ENCODE peak calls at places on chromosomes 5 and 9, in eight cellular contexts. One of them, this sample, is unnamed.

GRCh38 chr5:172284275-172284971 is 859 bp upstream of the UBTD2 start:
- DNase-seq in amniotic stem cell: no peak
- DNase-seq in activated naive CD4-positive, alpha-beta T cell: no peak
- DNase-seq in activated CD4-positive, alpha-beta T cell treated with anti-CD3 and anti-CD28 coated beads, Interleukin-2, amount 50 U/mL, for 48 hours: no peak
- DNase-seq in C1 segment of cervical spinal cord: no peak
- DNase-seq in mucosa of gallbladder: peak; percentile 20
- DNase-seq in activated T-cell treated with anti-CD3 and anti-CD28 coated beads for 48 hours: peak; percentile 8
- DNase-seq in ELR: peak; percentile 23
- DNase-seq in this sample: no peak

GRCh38 chr5:122262107-122262506 is 49.9 kb upstream of the SNCAIP start:
- DNase-seq in amniotic stem cell: no peak
- DNase-seq in activated naive CD4-positive, alpha-beta T cell: no peak
- DNase-seq in activated CD4-positive, alpha-beta T cell treated with anti-CD3 and anti-CD28 coated beads, Interleukin-2, amount 50 U/mL, for 48 hours: no peak
- DNase-seq in C1 segment of cervical spinal cord: no peak
- DNase-seq in mucosa of gallbladder: no peak
- DNase-seq in activated T-cell treated with anti-CD3 and anti-CD28 coated beads for 48 hours: no peak
- DNase-seq in ELR: peak; percentile 60
- DNase-seq in this sample: no peak

GRCh38 chr9:134681061-134681661 is 39.6 kb downstream of the COL5A1 start:
- DNase-seq in amniotic stem cell: no peak
- DNase-seq in activated naive CD4-positive, alpha-beta T cell: no peak
- DNase-seq in activated CD4-positive, alpha-beta T cell treated with anti-CD3 and anti-CD28 coated beads, Interleukin-2, amount 50 U/mL, for 48 hours: no peak
- DNase-seq in C1 segment of cervical spinal cord: no peak
- DNase-seq in mucosa of gallbladder: no peak
- DNase-seq in activated T-cell treated with anti-CD3 and anti-CD28 coated beads for 48 hours: no peak
- DNase-seq in ELR: peak; percentile 41
- DNase-seq in this sample: no peak

GRCh38 chr5:159785639-159786038 is 130.6 kb upstream of the ADRA1B start:
- DNase-seq in amniotic stem cell: no peak
- DNase-seq in activated naive CD4-positive, alpha-beta T cell: no peak
- DNase-seq in activated CD4-positive, alpha-beta T cell treated with anti-CD3 and anti-CD28 coated beads, Interleukin-2, amount 50 U/mL, for 48 hours: no peak
- DNase-seq in C1 segment of cervical spinal cord: no peak
- DNase-seq in mucosa of gallbladder: no peak
- DNase-seq in activated T-cell treated with anti-CD3 and anti-CD28 coated beads for 48 hours: no peak
- DNase-seq in ELR: no peak
- DNase-seq in this sample: no peak

GRCh38 chr9:126151031-126151670 is 175.5 kb upstream of the MVB12B start:
- DNase-seq in amniotic stem cell: no peak
- DNase-seq in activated naive CD4-positive, alpha-beta T cell: no peak
- DNase-seq in activated CD4-positive, alpha-beta T cell treated with anti-CD3 and anti-CD28 coated beads, Interleukin-2, amount 50 U/mL, for 48 hours: no peak
- DNase-seq in C1 segment of cervical spinal cord: no peak
- DNase-seq in mucosa of gallbladder: no peak
- DNase-seq in activated T-cell treated with anti-CD3 and anti-CD28 coated beads for 48 hours: no peak
- DNase-seq in ELR: no peak
- DNase-seq in this sample: peak; percentile 29

GRCh38 chr5:17802256-17802655 is 168.0 kb downstream of the TAF11L14 start:
- DNase-seq in amniotic stem cell: no peak
- DNase-seq in activated naive CD4-positive, alpha-beta T cell: no peak
- DNase-seq in activated CD4-positive, alpha-beta T cell treated with anti-CD3 and anti-CD28 coated beads, Interleukin-2, amount 50 U/mL, for 48 hours: no peak
- DNase-seq in C1 segment of cervical spinal cord: no peak
- DNase-seq in mucosa of gallbladder: no peak
- DNase-seq in activated T-cell treated with anti-CD3 and anti-CD28 coated beads for 48 hours: no peak
- DNase-seq in ELR: no peak
- DNase-seq in this sample: no peak

GRCh38 chr5:81948349-81948748 is 23.5 kb upstream of the ATG10 start:
- DNase-seq in amniotic stem cell: no peak
- DNase-seq in activated naive CD4-positive, alpha-beta T cell: no peak
- DNase-seq in activated CD4-positive, alpha-beta T cell treated with anti-CD3 and anti-CD28 coated beads, Interleukin-2, amount 50 U/mL, for 48 hours: no peak
- DNase-seq in C1 segment of cervical spinal cord: no peak
- DNase-seq in mucosa of gallbladder: no peak
- DNase-seq in activated T-cell treated with anti-CD3 and anti-CD28 coated beads for 48 hours: no peak
- DNase-seq in ELR: no peak
- DNase-seq in this sample: no peak

GRCh38 chr5:43174586-43174985 is 17.4 kb upstream of the NIM1K start:
- DNase-seq in amniotic stem cell: no peak
- DNase-seq in activated naive CD4-positive, alpha-beta T cell: no peak
- DNase-seq in activated CD4-positive, alpha-beta T cell treated with anti-CD3 and anti-CD28 coated beads, Interleukin-2, amount 50 U/mL, for 48 hours: no peak
- DNase-seq in C1 segment of cervical spinal cord: no peak
- DNase-seq in mucosa of gallbladder: no peak
- DNase-seq in activated T-cell treated with anti-CD3 and anti-CD28 coated beads for 48 hours: no peak
- DNase-seq in ELR: no peak
- DNase-seq in this sample: no peak

GRCh38 chr5:55081541-55081940 is 20.9 kb upstream of the GZMA start:
- DNase-seq in amniotic stem cell: no peak
- DNase-seq in activated naive CD4-positive, alpha-beta T cell: no peak
- DNase-seq in activated CD4-positive, alpha-beta T cell treated with anti-CD3 and anti-CD28 coated beads, Interleukin-2, amount 50 U/mL, for 48 hours: no peak
- DNase-seq in C1 segment of cervical spinal cord: no peak
- DNase-seq in mucosa of gallbladder: no peak
- DNase-seq in activated T-cell treated with anti-CD3 and anti-CD28 coated beads for 48 hours: no peak
- DNase-seq in ELR: no peak
- DNase-seq in this sample: no peak

GRCh38 chr9:120712539-120713031 is 1.7 kb downstream of the MEGF9 start:
- DNase-seq in amniotic stem cell: no peak
- DNase-seq in activated naive CD4-positive, alpha-beta T cell: no peak
- DNase-seq in activated CD4-positive, alpha-beta T cell treated with anti-CD3 and anti-CD28 coated beads, Interleukin-2, amount 50 U/mL, for 48 hours: no peak
- DNase-seq in C1 segment of cervical spinal cord: no peak
- DNase-seq in mucosa of gallbladder: no peak
- DNase-seq in activated T-cell treated with anti-CD3 and anti-CD28 coated beads for 48 hours: no peak
- DNase-seq in ELR: no peak
- DNase-seq in this sample: no peak

GRCh38 chr5:109045710-109046109 is 298.0 kb downstream of the FER start:
- DNase-seq in amniotic stem cell: no peak
- DNase-seq in activated naive CD4-positive, alpha-beta T cell: no peak
- DNase-seq in activated CD4-positive, alpha-beta T cell treated with anti-CD3 and anti-CD28 coated beads, Interleukin-2, amount 50 U/mL, for 48 hours: no peak
- DNase-seq in C1 segment of cervical spinal cord: no peak
- DNase-seq in mucosa of gallbladder: no peak
- DNase-seq in activated T-cell treated with anti-CD3 and anti-CD28 coated beads for 48 hours: no peak
- DNase-seq in ELR: no peak
- DNase-seq in this sample: no peak

GRCh38 chr9:132560604-132561304 is 21.7 kb upstream of the BARHL1 start:
- DNase-seq in amniotic stem cell: no peak
- DNase-seq in activated naive CD4-positive, alpha-beta T cell: no peak
- DNase-seq in activated CD4-positive, alpha-beta T cell treated with anti-CD3 and anti-CD28 coated beads, Interleukin-2, amount 50 U/mL, for 48 hours: no peak
- DNase-seq in C1 segment of cervical spinal cord: no peak
- DNase-seq in mucosa of gallbladder: no peak
- DNase-seq in activated T-cell treated with anti-CD3 and anti-CD28 coated beads for 48 hours: no peak
- DNase-seq in ELR: no peak
- DNase-seq in this sample: no peak

GRCh38 chr9:133421615-133422542 is at the start of gene ADAMTS13:
- DNase-seq in amniotic stem cell: no peak
- DNase-seq in activated naive CD4-positive, alpha-beta T cell: no peak
- DNase-seq in activated CD4-positive, alpha-beta T cell treated with anti-CD3 and anti-CD28 coated beads, Interleukin-2, amount 50 U/mL, for 48 hours: peak; percentile 56
- DNase-seq in C1 segment of cervical spinal cord: no peak
- DNase-seq in mucosa of gallbladder: no peak
- DNase-seq in activated T-cell treated with anti-CD3 and anti-CD28 coated beads for 48 hours: peak; percentile 39
- DNase-seq in ELR: peak; percentile 52
- DNase-seq in this sample: no peak

GRCh38 chr5:126414874-126415502 is 8.2 kb upstream of the GRAMD2B start:
- DNase-seq in amniotic stem cell: no peak
- DNase-seq in activated naive CD4-positive, alpha-beta T cell: no peak
- DNase-seq in activated CD4-positive, alpha-beta T cell treated with anti-CD3 and anti-CD28 coated beads, Interleukin-2, amount 50 U/mL, for 48 hours: no peak
- DNase-seq in C1 segment of cervical spinal cord: no peak
- DNase-seq in mucosa of gallbladder: peak; percentile 50
- DNase-seq in activated T-cell treated with anti-CD3 and anti-CD28 coated beads for 48 hours: no peak
- DNase-seq in ELR: peak; percentile 5
- DNase-seq in this sample: peak; percentile 66

GRCh38 chr5:144187699-144188294 is 17.1 kb downstream of the KCTD16 start:
- DNase-seq in amniotic stem cell: peak; percentile 84
- DNase-seq in activated naive CD4-positive, alpha-beta T cell: peak; percentile 11
- DNase-seq in activated CD4-positive, alpha-beta T cell treated with anti-CD3 and anti-CD28 coated beads, Interleukin-2, amount 50 U/mL, for 48 hours: peak; percentile 53
- DNase-seq in C1 segment of cervical spinal cord: no peak
- DNase-seq in mucosa of gallbladder: peak; percentile 63
- DNase-seq in activated T-cell treated with anti-CD3 and anti-CD28 coated beads for 48 hours: peak; percentile 34
- DNase-seq in ELR: peak; percentile 97
- DNase-seq in this sample: peak; percentile 79

GRCh38 chr5:142323480-142324376 is 1.1 kb downstream of the SPRY4 start:
- DNase-seq in amniotic stem cell: no peak
- DNase-seq in activated naive CD4-positive, alpha-beta T cell: no peak
- DNase-seq in activated CD4-positive, alpha-beta T cell treated with anti-CD3 and anti-CD28 coated beads, Interleukin-2, amount 50 U/mL, for 48 hours: no peak
- DNase-seq in C1 segment of cervical spinal cord: no peak
- DNase-seq in mucosa of gallbladder: no peak
- DNase-seq in activated T-cell treated with anti-CD3 and anti-CD28 coated beads for 48 hours: no peak
- DNase-seq in ELR: no peak
- DNase-seq in this sample: no peak

GRCh38 chr5:77355074-77355473 is 137.0 kb downstream of the WDR41 start:
- DNase-seq in amniotic stem cell: no peak
- DNase-seq in activated naive CD4-positive, alpha-beta T cell: no peak
- DNase-seq in activated CD4-positive, alpha-beta T cell treated with anti-CD3 and anti-CD28 coated beads, Interleukin-2, amount 50 U/mL, for 48 hours: no peak
- DNase-seq in C1 segment of cervical spinal cord: no peak
- DNase-seq in mucosa of gallbladder: no peak
- DNase-seq in activated T-cell treated with anti-CD3 and anti-CD28 coated beads for 48 hours: no peak
- DNase-seq in ELR: no peak
- DNase-seq in this sample: no peak

GRCh38 chr5:33065146-33065545 is 354.0 kb downstream of the NPR3 start:
- DNase-seq in amniotic stem cell: no peak
- DNase-seq in activated naive CD4-positive, alpha-beta T cell: no peak
- DNase-seq in activated CD4-positive, alpha-beta T cell treated with anti-CD3 and anti-CD28 coated beads, Interleukin-2, amount 50 U/mL, for 48 hours: no peak
- DNase-seq in C1 segment of cervical spinal cord: no peak
- DNase-seq in mucosa of gallbladder: no peak
- DNase-seq in activated T-cell treated with anti-CD3 and anti-CD28 coated beads for 48 hours: no peak
- DNase-seq in ELR: no peak
- DNase-seq in this sample: no peak

GRCh38 chr5:6475626-6476312 is 27.1 kb downstream of the UBE2QL1 start:
- DNase-seq in amniotic stem cell: no peak
- DNase-seq in activated naive CD4-positive, alpha-beta T cell: no peak
- DNase-seq in activated CD4-positive, alpha-beta T cell treated with anti-CD3 and anti-CD28 coated beads, Interleukin-2, amount 50 U/mL, for 48 hours: no peak
- DNase-seq in C1 segment of cervical spinal cord: no peak
- DNase-seq in mucosa of gallbladder: no peak
- DNase-seq in activated T-cell treated with anti-CD3 and anti-CD28 coated beads for 48 hours: no peak
- DNase-seq in ELR: no peak
- DNase-seq in this sample: no peak

GRCh38 chr9:113772121-113772885 is 103.8 kb upstream of the ZNF618 start:
- DNase-seq in amniotic stem cell: peak; percentile 44
- DNase-seq in activated naive CD4-positive, alpha-beta T cell: no peak
- DNase-seq in activated CD4-positive, alpha-beta T cell treated with anti-CD3 and anti-CD28 coated beads, Interleukin-2, amount 50 U/mL, for 48 hours: no peak
- DNase-seq in C1 segment of cervical spinal cord: no peak
- DNase-seq in mucosa of gallbladder: peak; percentile 10
- DNase-seq in activated T-cell treated with anti-CD3 and anti-CD28 coated beads for 48 hours: no peak
- DNase-seq in ELR: peak; percentile 13
- DNase-seq in this sample: no peak

GRCh38 chr5:120749737-120750136 is 285.6 kb downstream of the PRR16 start:
- DNase-seq in amniotic stem cell: no peak
- DNase-seq in activated naive CD4-positive, alpha-beta T cell: no peak
- DNase-seq in activated CD4-positive, alpha-beta T cell treated with anti-CD3 and anti-CD28 coated beads, Interleukin-2, amount 50 U/mL, for 48 hours: no peak
- DNase-seq in C1 segment of cervical spinal cord: no peak
- DNase-seq in mucosa of gallbladder: no peak
- DNase-seq in activated T-cell treated with anti-CD3 and anti-CD28 coated beads for 48 hours: no peak
- DNase-seq in ELR: no peak
- DNase-seq in this sample: no peak

GRCh38 chr5:32172908-32173393 is 1.2 kb downstream of the GOLPH3 start:
- DNase-seq in amniotic stem cell: no peak
- DNase-seq in activated naive CD4-positive, alpha-beta T cell: no peak
- DNase-seq in activated CD4-positive, alpha-beta T cell treated with anti-CD3 and anti-CD28 coated beads, Interleukin-2, amount 50 U/mL, for 48 hours: no peak
- DNase-seq in C1 segment of cervical spinal cord: no peak
- DNase-seq in mucosa of gallbladder: no peak
- DNase-seq in activated T-cell treated with anti-CD3 and anti-CD28 coated beads for 48 hours: no peak
- DNase-seq in ELR: peak; percentile 33
- DNase-seq in this sample: no peak

GRCh38 chr5:127042593-127042992 is 12.2 kb upstream of the MARCHF3 start:
- DNase-seq in amniotic stem cell: no peak
- DNase-seq in activated naive CD4-positive, alpha-beta T cell: no peak
- DNase-seq in activated CD4-positive, alpha-beta T cell treated with anti-CD3 and anti-CD28 coated beads, Interleukin-2, amount 50 U/mL, for 48 hours: no peak
- DNase-seq in C1 segment of cervical spinal cord: no peak
- DNase-seq in mucosa of gallbladder: no peak
- DNase-seq in activated T-cell treated with anti-CD3 and anti-CD28 coated beads for 48 hours: no peak
- DNase-seq in ELR: peak; percentile 51
- DNase-seq in this sample: no peak

GRCh38 chr5:142438573-142438972 is 113.8 kb upstream of the SPRY4 start:
- DNase-seq in amniotic stem cell: no peak
- DNase-seq in activated naive CD4-positive, alpha-beta T cell: no peak
- DNase-seq in activated CD4-positive, alpha-beta T cell treated with anti-CD3 and anti-CD28 coated beads, Interleukin-2, amount 50 U/mL, for 48 hours: no peak
- DNase-seq in C1 segment of cervical spinal cord: no peak
- DNase-seq in mucosa of gallbladder: no peak
- DNase-seq in activated T-cell treated with anti-CD3 and anti-CD28 coated beads for 48 hours: no peak
- DNase-seq in ELR: no peak
- DNase-seq in this sample: no peak

GRCh38 chr5:78345485-78345884 is 14.9 kb upstream of the SCAMP1 start:
- DNase-seq in amniotic stem cell: no peak
- DNase-seq in activated naive CD4-positive, alpha-beta T cell: no peak
- DNase-seq in activated CD4-positive, alpha-beta T cell treated with anti-CD3 and anti-CD28 coated beads, Interleukin-2, amount 50 U/mL, for 48 hours: no peak
- DNase-seq in C1 segment of cervical spinal cord: no peak
- DNase-seq in mucosa of gallbladder: no peak
- DNase-seq in activated T-cell treated with anti-CD3 and anti-CD28 coated beads for 48 hours: no peak
- DNase-seq in ELR: peak; percentile 6
- DNase-seq in this sample: no peak

GRCh38 chr5:38845555-38846378 is at the start of gene OSMR:
- DNase-seq in amniotic stem cell: peak; percentile 95
- DNase-seq in activated naive CD4-positive, alpha-beta T cell: no peak
- DNase-seq in activated CD4-positive, alpha-beta T cell treated with anti-CD3 and anti-CD28 coated beads, Interleukin-2, amount 50 U/mL, for 48 hours: peak; percentile 30
- DNase-seq in C1 segment of cervical spinal cord: peak; percentile 89
- DNase-seq in mucosa of gallbladder: peak; percentile 86
- DNase-seq in activated T-cell treated with anti-CD3 and anti-CD28 coated beads for 48 hours: peak; percentile 33
- DNase-seq in ELR: peak; percentile 99
- DNase-seq in this sample: peak; percentile 94

GRCh38 chr5:34498582-34498981 is 157.5 kb upstream of the RAI14 start:
- DNase-seq in amniotic stem cell: no peak
- DNase-seq in activated naive CD4-positive, alpha-beta T cell: no peak
- DNase-seq in activated CD4-positive, alpha-beta T cell treated with anti-CD3 and anti-CD28 coated beads, Interleukin-2, amount 50 U/mL, for 48 hours: no peak
- DNase-seq in C1 segment of cervical spinal cord: no peak
- DNase-seq in mucosa of gallbladder: no peak
- DNase-seq in activated T-cell treated with anti-CD3 and anti-CD28 coated beads for 48 hours: no peak
- DNase-seq in ELR: no peak
- DNase-seq in this sample: no peak

GRCh38 chr5:162248107-162248713 is 180.6 kb downstream of the GABRG2 start:
- DNase-seq in amniotic stem cell: no peak
- DNase-seq in activated naive CD4-positive, alpha-beta T cell: no peak
- DNase-seq in activated CD4-positive, alpha-beta T cell treated with anti-CD3 and anti-CD28 coated beads, Interleukin-2, amount 50 U/mL, for 48 hours: no peak
- DNase-seq in C1 segment of cervical spinal cord: no peak
- DNase-seq in mucosa of gallbladder: no peak
- DNase-seq in activated T-cell treated with anti-CD3 and anti-CD28 coated beads for 48 hours: no peak
- DNase-seq in ELR: no peak
- DNase-seq in this sample: no peak

GRCh38 chr5:127011151-127011550 is 19.2 kb downstream of the MARCHF3 start:
- DNase-seq in amniotic stem cell: peak; percentile 62
- DNase-seq in activated naive CD4-positive, alpha-beta T cell: no peak
- DNase-seq in activated CD4-positive, alpha-beta T cell treated with anti-CD3 and anti-CD28 coated beads, Interleukin-2, amount 50 U/mL, for 48 hours: no peak
- DNase-seq in C1 segment of cervical spinal cord: peak; percentile 39
- DNase-seq in mucosa of gallbladder: no peak
- DNase-seq in activated T-cell treated with anti-CD3 and anti-CD28 coated beads for 48 hours: no peak
- DNase-seq in ELR: peak; percentile 97
- DNase-seq in this sample: no peak

GRCh38 chr5:4947899-4948556 is 192.1 kb upstream of the ADAMTS16 start:
- DNase-seq in amniotic stem cell: no peak
- DNase-seq in activated naive CD4-positive, alpha-beta T cell: no peak
- DNase-seq in activated CD4-positive, alpha-beta T cell treated with anti-CD3 and anti-CD28 coated beads, Interleukin-2, amount 50 U/mL, for 48 hours: no peak
- DNase-seq in C1 segment of cervical spinal cord: no peak
- DNase-seq in mucosa of gallbladder: no peak
- DNase-seq in activated T-cell treated with anti-CD3 and anti-CD28 coated beads for 48 hours: no peak
- DNase-seq in ELR: no peak
- DNase-seq in this sample: no peak

GRCh38 chr9:130296783-130297055 is 31.2 kb downstream of the HMCN2 start:
- DNase-seq in amniotic stem cell: no peak
- DNase-seq in activated naive CD4-positive, alpha-beta T cell: no peak
- DNase-seq in activated CD4-positive, alpha-beta T cell treated with anti-CD3 and anti-CD28 coated beads, Interleukin-2, amount 50 U/mL, for 48 hours: no peak
- DNase-seq in C1 segment of cervical spinal cord: no peak
- DNase-seq in mucosa of gallbladder: no peak
- DNase-seq in activated T-cell treated with anti-CD3 and anti-CD28 coated beads for 48 hours: no peak
- DNase-seq in ELR: no peak
- DNase-seq in this sample: no peak

GRCh38 chr5:56426658-56427057 is 193.5 kb upstream of the ANKRD55 start:
- DNase-seq in amniotic stem cell: no peak
- DNase-seq in activated naive CD4-positive, alpha-beta T cell: no peak
- DNase-seq in activated CD4-positive, alpha-beta T cell treated with anti-CD3 and anti-CD28 coated beads, Interleukin-2, amount 50 U/mL, for 48 hours: no peak
- DNase-seq in C1 segment of cervical spinal cord: no peak
- DNase-seq in mucosa of gallbladder: no peak
- DNase-seq in activated T-cell treated with anti-CD3 and anti-CD28 coated beads for 48 hours: no peak
- DNase-seq in ELR: no peak
- DNase-seq in this sample: no peak

GRCh38 chr5:93349613-93350012 is 231.4 kb downstream of the NR2F1-AS1 start:
- DNase-seq in amniotic stem cell: peak; percentile 21
- DNase-seq in activated naive CD4-positive, alpha-beta T cell: no peak
- DNase-seq in activated CD4-positive, alpha-beta T cell treated with anti-CD3 and anti-CD28 coated beads, Interleukin-2, amount 50 U/mL, for 48 hours: no peak
- DNase-seq in C1 segment of cervical spinal cord: no peak
- DNase-seq in mucosa of gallbladder: no peak
- DNase-seq in activated T-cell treated with anti-CD3 and anti-CD28 coated beads for 48 hours: no peak
- DNase-seq in ELR: peak; percentile 55
- DNase-seq in this sample: no peak

This sample was measured in ureter.